ENCODE peak calls at places on chromosomes 13 and 19, in six cellular contexts. O is hepatic stellate cell, W is GM12865, A is HS-27A, L is neural crest cell, Q is tibial nerve. V is an unnamed sample.

GRCh38 chr13:40401911-40402776 is 264.3 kb downstream of the FOXO1 start:
- DNase-seq in O (peak), Q (peak), A (peak), W (peak), L (no peak), V (peak)

GRCh38 chr19:11345122-11345752 is 831 bp downstream of the TMEM205 start:
- DNase-seq in W (peak), A (no peak), O (no peak), Q (no peak), L (no peak), V (no peak)

GRCh38 chr19:38737921-38738731 is 6.1 kb downstream of the CAPN12 start:
- DNase-seq in W (no peak), L (no peak), A (no peak), Q (no peak), O (no peak), V (no peak)

GRCh38 chr19:47377208-47377701 is 28.1 kb downstream of the DHX34 start:
- DNase-seq in O (no peak), Q (no peak), L (no peak), W (no peak), A (no peak), V (no peak)

GRCh38 chr19:18483119-18483518 is 38.8 kb downstream of the ELL start:
- DNase-seq in O (no peak), Q (no peak), W (no peak), A (no peak), L (no peak), V (no peak)

GRCh38 chr19:33558846-33559245 is 37.3 kb upstream of the PEPD start:
- DNase-seq in O (no peak), Q (peak), W (no peak), L (no peak), A (no peak), V (no peak)

GRCh38 chr19:5687360-5688198 is 2.5 kb upstream of the RPL36 start:
- DNase-seq in L (no peak), A (no peak), W (no peak), Q (no peak), O (no peak), V (no peak)

GRCh38 chr19:51546650-51547396 is 15.4 kb upstream of the SIGLEC6 start:
- DNase-seq in O (peak), A (peak), W (no peak), L (no peak), Q (no peak), V (no peak)

GRCh38 chr13:20160346-20161274 is at the start of gene GJA3:
- DNase-seq in O (peak), A (no peak), Q (no peak), W (peak), L (peak), V (no peak)

GRCh38 chr13:50069255-50069654 is 54.0 kb downstream of the KCNRG start:
- DNase-seq in A (no peak), Q (no peak), L (no peak), W (no peak), O (no peak), V (no peak)

GRCh38 chr19:55552620-55553019 is 7.3 kb upstream of the SBK3 start:
- DNase-seq in A (peak), L (no peak), Q (no peak), W (no peak), O (peak), V (no peak)

GRCh38 chr13:111658150-111659100 is 338.0 kb downstream of the TEX29 start:
- DNase-seq in O (no peak), A (no peak), W (no peak), Q (no peak), L (peak), V (no peak)

GRCh38 chr13:78160793-78161192 is 242.2 kb upstream of the EDNRB start:
- DNase-seq in Q (no peak), L (no peak), W (peak), A (no peak), O (peak), V (no peak)

GRCh38 chr19:47729468-47729798 is 15.9 kb upstream of the NOP53 start:
- DNase-seq in W (no peak), O (peak), A (peak), L (no peak), Q (peak), V (no peak)

GRCh38 chr13:105135852-105136251 is 1399.6 kb downstream of the EFNB2 start:
- DNase-seq in O (no peak), A (no peak), L (no peak), W (no peak), Q (no peak), V (no peak)

GRCh38 chr19:32355309-32355708 is 9.9 kb downstream of the ZNF507 start:
- DNase-seq in L (no peak), O (no peak), W (no peak), Q (no peak), A (no peak), V (no peak)

GRCh38 chr19:54207908-54208783 is 7.5 kb downstream of the RPS9 start:
- DNase-seq in W (peak), Q (peak), A (no peak), L (no peak), O (no peak), V (peak)

GRCh38 chr19:4388171-4389063 is 11.9 kb downstream of the SH3GL1 start:
- DNase-seq in Q (no peak), W (no peak), O (no peak), L (no peak), A (no peak), V (no peak)

GRCh38 chr19:13118424-13119193 is 545 bp downstream of the NACC1 start:
- DNase-seq in W (peak), Q (no peak), L (no peak), O (peak), A (no peak), V (no peak)

GRCh38 chr13:99415851-99416331 is 85.4 kb upstream of the TM9SF2 start:
- DNase-seq in O (no peak), W (no peak), L (no peak), A (no peak), Q (no peak), V (no peak)

GRCh38 chr19:12567951-12568350 is 16.7 kb upstream of the ZNF564 start:
- DNase-seq in W (no peak), L (no peak), Q (no peak), A (no peak), O (no peak), V (no peak)

GRCh38 chr13:92488249-92488845 is 738.3 kb upstream of the GPC6 start:
- DNase-seq in W (no peak), O (no peak), L (no peak), A (no peak), Q (no peak), V (no peak)

GRCh38 chr19:19627716-19628498 is at the start of gene LPAR2:
- DNase-seq in O (no peak), W (peak), A (no peak), L (peak), Q (no peak), V (no peak)

GRCh38 chr13:114065141-114065925 is 67.1 kb downstream of the RASA3 start:
- DNase-seq in O (peak), L (peak), Q (peak), A (peak), W (peak), V (peak)

GRCh38 chr13:77565635-77566034 is 30.1 kb downstream of the SCEL start:
- DNase-seq in A (peak), O (no peak), W (peak), Q (no peak), L (no peak), V (no peak)

GRCh38 chr13:54379461-54379860 is 1350.8 kb downstream of the OLFM4 start:
- DNase-seq in Q (no peak), L (no peak), W (no peak), O (no peak), A (no peak), V (no peak)

GRCh38 chr19:17073869-17074627 is 1.2 kb downstream of the HAUS8 start:
- DNase-seq in A (no peak), O (peak), W (peak), Q (no peak), L (no peak), V (no peak)

GRCh38 chr13:77383097-77383496 is 56.2 kb upstream of the MYCBP2 start:
- DNase-seq in O (no peak), L (no peak), Q (no peak), A (no peak), W (no peak), V (no peak)